ENCODE peak calls at places on chromosomes 1 and 21, in four cellular contexts. F is astrocyte, Z is mesenchymal stem cell, L is thoracic aorta. E is an unnamed sample.
A peak's percentile ranks its signal among the peaks of the same experiment; 100 is the strongest.

GRCh38 chr21:22278366-22278765 is 1280.2 kb downstream of the NCAM2 start:
- DNase-seq in F (no peak), Z (no peak), L (no peak), E (no peak)

GRCh38 chr1:44543064-44543815 is 131.0 kb downstream of the TMEM53 start:
- DNase-seq in F (no peak), L (no peak), Z (no peak), E (no peak)

GRCh38 chr1:115164940-115165718 is 75.8 kb upstream of the TSPAN2 start:
- DNase-seq in F (no peak), Z (no peak), L (no peak), E (no peak)

GRCh38 chr1:210792703-210793102 is 341.2 kb downstream of the KCNH1 start:
- DNase-seq in F (peak; percentile 89), Z (peak; percentile 86), L (no peak), E (peak; percentile 78)

GRCh38 chr21:38136201-38136600 is 120.6 kb upstream of the KCNJ15 start:
- DNase-seq in Z (no peak), L (no peak), F (peak; percentile 23), E (peak; percentile 52)

GRCh38 chr1:170213598-170213997 is 67.8 kb downstream of the NTMT2 start:
- DNase-seq in L (peak; percentile 40), F (no peak), Z (no peak), E (no peak)

GRCh38 chr1:154445040-154445472 is 39.9 kb downstream of the IL6R start:
- DNase-seq in L (no peak), Z (peak; percentile 95), F (peak; percentile 78), E (peak; percentile 52)

GRCh38 chr1:78758493-78758892 is 108.9 kb downstream of the IFI44 start:
- DNase-seq in F (no peak), L (no peak), Z (no peak), E (no peak)

GRCh38 chr1:76095800-76096199 is 21.3 kb downstream of the ST6GALNAC3 start:
- DNase-seq in Z (no peak), F (no peak), L (no peak), E (no peak)

GRCh38 chr1:111032295-111032897 is 68.7 kb upstream of the LRIF1 start:
- DNase-seq in L (no peak), Z (peak; percentile 43), F (no peak), E (peak; percentile 15)

GRCh38 chr1:247448107-247448778 is 9.7 kb downstream of the OR2B11 start:
- DNase-seq in Z (peak; percentile 49), F (peak; percentile 35), L (no peak), E (peak; percentile 48)

GRCh38 chr1:5990913-5991783 is 1.1 kb downstream of the NPHP4 start:
- DNase-seq in F (peak; percentile 12), Z (peak; percentile 50), L (no peak), E (peak; percentile 34)

GRCh38 chr1:231058416-231059109 is 18.5 kb upstream of the FAM89A start:
- DNase-seq in F (no peak), L (no peak), Z (no peak), E (no peak)
- H3K27ac ChIP-seq in F (no peak overlapping the region), L (no peak overlapping the region), Z (peak overlapping the region; percentile 42), E (no peak overlapping the region)

GRCh38 chr1:33261344-33261743 is 5.1 kb downstream of the ZNF362 start:
- DNase-seq in Z (no peak), L (no peak), F (peak; percentile 30), E (no peak)
- H3K27ac ChIP-seq in Z (no peak overlapping the region), L (no peak overlapping the region), F (no peak overlapping the region), E (no peak overlapping the region)

DNA sequence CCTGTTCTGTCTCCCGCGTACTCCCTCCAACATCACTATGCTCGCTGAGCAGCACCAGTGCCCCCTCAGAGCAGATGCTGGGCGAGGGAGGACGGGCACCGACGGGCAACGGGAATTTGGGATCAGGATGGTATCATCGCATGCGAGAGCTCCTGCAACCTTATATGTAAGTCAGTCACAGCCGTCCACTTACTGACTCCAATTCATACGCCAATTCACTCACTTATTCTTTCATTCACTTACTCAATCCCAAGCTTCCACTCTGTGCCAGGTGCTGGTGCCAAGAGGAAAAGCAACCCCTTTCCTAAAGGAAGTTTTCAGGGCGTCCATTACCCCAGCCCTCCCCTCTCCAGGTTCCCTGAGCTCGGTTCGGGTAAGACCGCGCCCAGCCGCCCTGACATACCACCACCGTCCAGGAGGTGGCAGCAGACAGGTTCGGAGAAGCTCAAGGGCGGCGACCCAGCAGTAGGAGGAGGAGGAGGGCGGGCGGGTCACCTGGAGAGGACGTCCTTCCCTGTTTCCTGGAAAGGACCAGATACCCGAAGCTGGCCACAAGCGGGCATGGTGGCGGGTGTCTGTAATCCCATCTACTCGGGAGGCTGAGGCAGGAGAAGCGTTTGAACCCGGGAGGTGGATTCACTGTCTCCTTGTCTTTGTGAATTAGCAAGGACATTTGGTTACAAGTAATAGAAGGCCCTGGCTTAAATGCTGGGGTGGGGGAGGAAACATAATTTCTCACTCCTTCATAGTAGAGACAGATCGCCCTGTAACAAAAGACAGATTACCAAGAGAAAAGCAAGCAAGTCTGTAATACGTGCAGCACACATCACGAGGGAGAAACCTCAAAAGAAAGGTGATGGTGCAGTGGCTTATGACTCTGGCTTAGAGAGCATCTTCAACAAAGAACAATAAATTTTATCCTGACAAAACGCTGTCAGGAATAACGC is 7.6 kb upstream of the IL22RA1 start:
- DNase-seq in Z (peak; percentile 77), F (peak; percentile 49), L (peak; percentile 65), E (peak; percentile 89)
- H3K27ac ChIP-seq in Z (no peak overlapping the region), F (peak overlapping the region; percentile 10), L (no peak overlapping the region), E (peak overlapping the region; percentile 94)

DNA sequence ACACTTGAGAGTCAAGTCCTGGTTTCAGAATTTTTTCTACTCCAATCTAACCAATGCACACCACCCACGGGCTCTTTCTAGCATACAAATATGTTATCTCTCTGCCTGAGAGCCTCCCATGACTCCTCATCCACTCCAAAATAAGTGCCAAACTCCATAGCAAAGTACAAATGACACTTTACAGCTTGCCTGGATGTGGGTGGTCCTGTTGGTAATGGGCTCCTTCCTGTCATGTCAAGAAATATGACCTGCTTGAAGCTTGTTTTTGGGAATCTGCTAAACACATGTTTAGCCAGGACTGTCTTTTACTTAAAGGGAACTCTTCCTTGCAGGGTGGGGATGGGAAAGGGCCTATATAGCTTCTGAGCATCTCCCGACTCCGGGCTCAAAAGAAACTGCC is 6.3 kb upstream of the IGFN1 start:
- DNase-seq in L (no peak), Z (peak; percentile 17), F (no peak), E (no peak)
- H3K27ac ChIP-seq in L (no peak overlapping the region), Z (peak overlapping the region; percentile 11), F (no peak overlapping the region), E (no peak overlapping the region)

GRCh38 chr1:198118136-198118535 is 38.7 kb upstream of the NEK7 start:
- DNase-seq in F (peak; percentile 98), Z (peak; percentile 59), L (peak; percentile 52), E (peak; percentile 57)
- H3K27ac ChIP-seq in F (peak overlapping the region; percentile 93), Z (no peak overlapping the region), L (peak overlapping the region; percentile 69), E (no peak overlapping the region)

E was measured in foreskin keratinocyte.